ENCODE peak calls at places on chromosomes 7 and 10, in ten cellular contexts. A is A549, F is testis, E is ovary, H is body of pancreas, R is gastrocnemius medialis, V is endothelial cell of umbilical vein, U is IMR-90, J is Peyer's patch, T is tibial nerve. G is an unnamed sample.
A peak's percentile ranks its signal among the peaks of the same experiment; 100 is the strongest.

GRCh38 chr7:945147-945555 is 9.3 kb downstream of the ADAP1 start:
- DNase-seq in A (no peak), F (no peak), E (no peak), H (no peak), R (no peak), V (no peak), U (no peak), J (no peak), T (no peak), G (no peak)

GRCh38 chr10:4241724-4242345 is 456.8 kb upstream of the KLF6 start:
- DNase-seq in A (no peak), F (peak; percentile 65), E (peak; percentile 34), H (no peak), R (no peak), V (peak; percentile 89), U (peak; percentile 100), J (no peak), T (no peak), G (no peak)

GRCh38 chr10:59285848-59286247 is 76.5 kb downstream of the FAM13C start:
- DNase-seq in A (no peak), F (no peak), E (no peak), H (no peak), R (no peak), V (no peak), U (no peak), J (no peak), T (no peak), G (no peak)

GRCh38 chr10:74058658-74059057 is 60.7 kb downstream of the VCL start:
- DNase-seq in A (no peak), F (no peak), E (no peak), H (peak; percentile 23), R (no peak), V (peak; percentile 39), U (no peak), J (no peak), T (no peak), G (no peak)

GRCh38 chr7:142033154-142033553 is 37.5 kb downstream of the MGAM start:
- DNase-seq in A (no peak), F (no peak), E (no peak), H (no peak), R (no peak), V (no peak), U (no peak), J (peak; percentile 64), T (no peak), G (no peak)

GRCh38 chr10:71128311-71129010 is 83.9 kb upstream of the UNC5B start:
- DNase-seq in A (no peak), F (no peak), E (no peak), H (no peak), R (no peak), V (no peak), U (no peak), J (no peak), T (no peak), G (no peak)

GRCh38 chr10:133258818-133259602 is 17.7 kb downstream of the ADAM8 start:
- DNase-seq in A (peak; percentile 77), F (peak; percentile 57), E (peak; percentile 76), H (peak; percentile 45), R (peak; percentile 78), V (peak; percentile 83), U (peak; percentile 100), J (peak; percentile 83), T (peak; percentile 78), G (peak; percentile 97)

GRCh38 chr7:42868456-42868855 is 43.4 kb downstream of the C7orf25 start:
- DNase-seq in A (no peak), F (no peak), E (no peak), H (no peak), R (no peak), V (no peak), U (no peak), J (no peak), T (no peak), G (no peak)

GRCh38 chr7:107506683-107507339 is 37.0 kb downstream of the GPR22 start:
- DNase-seq in A (no peak), F (no peak), E (no peak), H (peak; percentile 79), R (no peak), V (peak; percentile 58), U (peak; percentile 2), J (peak; percentile 72), T (no peak), G (peak; percentile 26)

GRCh38 chr10:32112055-32112454 is 55.8 kb upstream of the KIF5B start:
- DNase-seq in A (no peak), F (no peak), E (no peak), H (no peak), R (no peak), V (peak; percentile 59), U (peak; percentile 64), J (no peak), T (no peak), G (peak; percentile 25)

GRCh38 chr10:89347706-89348457 is 20.1 kb downstream of the IFIT3 start:
- DNase-seq in A (no peak), F (no peak), E (no peak), H (no peak), R (no peak), V (peak; percentile 75), U (no peak), J (no peak), T (no peak), G (no peak)

GRCh38 chr7:17279081-17279480 is 19.4 kb upstream of the AHR start:
- DNase-seq in A (no peak), F (no peak), E (no peak), H (no peak), R (no peak), V (no peak), U (no peak), J (no peak), T (no peak), G (no peak)

GRCh38 chr7:90720970-90721768 is 125.0 kb downstream of the CDK14 start:
- DNase-seq in A (no peak), F (no peak), E (peak; percentile 72), H (peak; percentile 86), R (peak; percentile 40), V (peak; percentile 73), U (peak; percentile 72), J (peak; percentile 86), T (peak; percentile 63), G (no peak)

GRCh38 chr10:30697806-30698205 is 68.3 kb upstream of the LYZL2 start:
- DNase-seq in A (no peak), F (no peak), E (no peak), H (no peak), R (no peak), V (no peak), U (no peak), J (no peak), T (no peak), G (no peak)

DNA sequence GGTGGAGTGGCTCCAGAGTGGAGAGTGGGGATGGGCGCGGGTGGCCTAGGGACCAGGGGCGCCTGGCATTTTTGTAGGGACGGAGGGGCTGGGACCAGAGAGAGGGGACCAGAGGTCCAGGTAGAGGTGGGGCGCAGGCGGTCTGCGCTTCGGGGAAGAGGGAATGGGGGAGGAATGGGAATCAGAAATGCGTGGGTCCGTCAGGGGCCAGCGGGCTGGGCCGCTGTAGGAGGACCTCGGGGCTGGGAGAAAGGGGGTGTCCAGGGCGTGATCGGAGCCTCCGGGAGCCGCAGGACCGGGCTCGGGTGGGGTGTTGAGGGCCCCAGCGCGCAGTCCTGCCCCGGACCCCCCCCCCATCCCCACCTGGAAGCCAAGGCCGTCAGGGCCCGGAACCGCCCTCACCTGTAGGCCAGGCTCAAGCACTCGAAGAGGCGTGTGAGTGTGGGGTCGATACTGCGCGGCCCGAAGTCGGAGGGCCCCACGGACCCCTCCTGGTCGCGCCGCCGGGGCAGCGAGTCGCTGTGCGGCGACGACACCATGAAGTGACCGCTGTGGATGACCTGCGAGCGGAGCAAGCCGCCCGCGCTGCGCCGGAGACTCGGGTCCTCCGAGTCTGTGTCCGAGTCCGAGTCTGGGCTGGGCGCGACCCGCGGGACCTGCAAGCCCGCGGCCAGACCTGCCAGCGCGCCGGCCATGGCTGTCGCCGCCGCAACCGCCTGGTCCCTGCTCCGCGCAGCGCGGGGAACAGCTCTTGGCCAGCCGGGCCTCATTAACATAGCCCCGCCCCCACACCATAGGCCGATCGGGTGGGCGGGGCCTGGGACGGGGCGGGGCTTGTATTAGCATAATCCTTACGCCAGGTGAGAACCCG is at the start of gene MLXIPL:
- DNase-seq in A (peak; percentile 97), F (peak; percentile 96), E (peak; percentile 51), H (peak; percentile 95), R (peak; percentile 89), V (peak; percentile 51), U (no peak), J (peak; percentile 93), T (peak; percentile 24), G (peak; percentile 96)
- TF ChIP-seq POLR2A in A (peak; percentile 48), F (no peak), E (no peak), H (peak; percentile 81), R (peak; percentile 92), V (no peak), U (no peak), J (peak; percentile 92), T (no peak), G (peak; percentile 64)

DNA sequence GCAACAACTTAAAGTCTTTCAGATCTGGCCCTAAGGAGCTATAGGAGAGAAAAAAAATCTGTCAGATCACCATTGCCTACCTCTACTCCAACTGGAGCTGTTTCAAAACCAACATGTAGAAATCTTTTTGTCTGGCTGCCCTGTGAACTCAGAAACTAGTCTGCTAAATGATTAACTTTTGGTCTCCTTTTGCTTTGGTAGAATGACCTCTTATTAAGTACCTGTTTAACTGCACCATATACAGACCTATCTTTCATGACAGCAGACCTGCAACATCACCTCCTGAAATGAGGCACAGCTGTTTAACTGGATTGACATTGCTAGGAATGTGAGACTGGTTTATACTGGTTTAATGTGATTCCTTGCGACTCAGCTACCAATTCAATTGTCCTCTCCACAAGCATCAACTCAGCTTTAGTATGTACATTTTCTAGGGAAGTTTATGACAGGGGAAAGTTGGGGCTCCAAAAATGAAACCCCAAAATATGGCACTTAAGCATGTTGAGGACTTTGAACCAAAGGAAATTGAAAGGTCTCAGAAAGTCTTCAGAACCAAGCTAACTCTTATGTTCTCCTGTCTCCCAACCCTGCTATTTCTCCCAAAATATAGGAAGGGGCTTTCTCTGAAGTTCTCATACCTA is 1.8 kb downstream of the CYP3A43 start:
- DNase-seq in A (no peak), F (no peak), E (no peak), H (no peak), R (no peak), V (no peak), U (no peak), J (no peak), T (no peak), G (no peak)
- H3K9me3 ChIP-seq in A (no peaks in the 10 kb centered on the region), F (no peaks in the 10 kb centered on the region), E (no peaks in the 10 kb centered on the region), H (no peaks in the 10 kb centered on the region), R (no peaks in the 10 kb centered on the region), V (no peaks in the 10 kb centered on the region), U (no peaks in the 10 kb centered on the region), J (no peaks in the 10 kb centered on the region), T (no peaks in the 10 kb centered on the region), G (no peaks in the 10 kb centered on the region)

GRCh38 chr7:22561895-22562593 is 62.1 kb upstream of the STEAP1B start:
- DNase-seq in A (peak; percentile 55), F (no peak), E (no peak), H (no peak), R (no peak), V (peak; percentile 20), U (peak; percentile 55), J (no peak), T (no peak), G (no peak)
- H3K4me1 ChIP-seq in A (peaks cover 52% of the 10 kb centered on the region), F (peaks cover 21% of the 10 kb centered on the region), E (peaks cover 8% of the 10 kb centered on the region), H (peaks cover 57% of the 10 kb centered on the region), R (peaks cover 41% of the 10 kb centered on the region), V (peaks cover 66% of the 10 kb centered on the region), U (peaks cover 41% of the 10 kb centered on the region), J (peaks cover 13% of the 10 kb centered on the region), T (no peaks in the 10 kb centered on the region), G (peaks cover 4% of the 10 kb centered on the region)

DNA sequence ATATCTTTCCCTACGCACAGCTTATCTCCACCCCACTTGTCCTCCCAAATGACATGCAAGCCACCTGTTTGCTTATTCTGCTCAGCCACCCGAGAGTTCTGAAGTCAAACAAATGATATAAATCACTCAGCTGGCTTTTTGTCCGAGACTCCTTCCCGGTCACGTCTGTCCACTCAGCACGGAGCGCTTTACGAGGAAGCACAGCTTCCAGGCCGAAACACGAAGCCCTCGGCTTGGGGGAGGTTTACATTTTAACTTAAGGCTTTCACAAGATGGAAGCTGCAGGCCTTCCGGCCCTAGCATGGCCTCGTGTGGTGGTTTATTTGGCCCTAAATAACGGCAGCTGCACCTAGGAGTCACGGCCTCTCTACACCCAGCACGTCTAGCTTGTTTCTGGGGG is 60.1 kb upstream of the GNA12 start:
- DNase-seq in A (no peak), F (no peak), E (no peak), H (no peak), R (no peak), V (no peak), U (no peak), J (no peak), T (no peak), G (no peak)
- TF ChIP-seq POLR2A in A (no peak), F (no peak), E (no peak), H (no peak), R (no peak), V (no peak), U (no peak), J (no peak), T (no peak), G (no peak)

G was measured in adrenal gland.